ENCODE peak calls at places on chromosomes 13 and 19, in eight cellular contexts. U is HTR-8/SVneo; T is T follicular helper cell; A is activated CD4-positive, alpha-beta T cell treated with anti-CD3 and anti-CD28 coated beads, Interleukin-2, amount 10 ng/mL, durations not matched to agents 7 days and 5 days; E is NCI-H1417; H is T-helper 2 cell; K is gastrocnemius medialis; L is stimulated activated CD4-positive, alpha-beta T cell treated with anti-CD3 and anti-CD28 coated beads, Interleukin-15, amount 100 ng/mL, for 24 hours. G is an unnamed sample.
A peak's percentile ranks its signal among the peaks of the same experiment; 100 is the strongest.

GRCh38 chr13:98923641-98924397 is 54.0 kb downstream of the DOCK9 start:
- DNase-seq in U (no peak), T (no peak), A (no peak), E (no peak), H (no peak), K (no peak), L (no peak), G (no peak)

GRCh38 chr19:51422053-51422448 is 4.6 kb upstream of the SIGLEC10 start:
- DNase-seq in U (peak; percentile 81), T (peak; percentile 59), A (peak; percentile 88), E (no peak), H (peak; percentile 77), K (no peak), L (peak; percentile 93), G (peak; percentile 49)

GRCh38 chr13:28611021-28611420 is 47.9 kb upstream of the POMP start:
- DNase-seq in U (no peak), T (no peak), A (no peak), E (no peak), H (no peak), K (no peak), L (peak; percentile 10), G (no peak)

GRCh38 chr19:29784598-29785223 is 27.1 kb upstream of the CCNE1 start:
- DNase-seq in U (no peak), T (no peak), A (no peak), E (no peak), H (no peak), K (no peak), L (no peak), G (no peak)

GRCh38 chr13:46523972-46524737 is 28.8 kb upstream of the LRCH1 start:
- DNase-seq in U (no peak), T (no peak), A (no peak), E (no peak), H (no peak), K (no peak), L (no peak), G (peak; percentile 65)

GRCh38 chr19:16591803-16592556 is 19.8 kb upstream of the SLC35E1 start:
- DNase-seq in U (no peak), T (no peak), A (no peak), E (no peak), H (no peak), K (no peak), L (no peak), G (no peak)

GRCh38 chr19:45607071-45608029 is 5.3 kb upstream of the GPR4 start:
- DNase-seq in U (peak; percentile 75), T (peak; percentile 12), A (peak; percentile 40), E (peak; percentile 66), H (no peak), K (peak; percentile 19), L (peak; percentile 63), G (peak; percentile 61)

GRCh38 chr13:21458457-21458815 is 667 bp downstream of the ZDHHC20 start:
- DNase-seq in U (no peak), T (peak; percentile 20), A (peak; percentile 60), E (peak; percentile 75), H (no peak), K (peak; percentile 17), L (peak; percentile 74), G (no peak)

GRCh38 chr19:16095071-16095571 is 16.6 kb upstream of the RAB8A start:
- DNase-seq in U (no peak), T (no peak), A (no peak), E (no peak), H (no peak), K (no peak), L (peak; percentile 46), G (no peak)

GRCh38 chr19:55095260-55096060 is 19.8 kb downstream of the EPS8L1 start:
- DNase-seq in U (no peak), T (no peak), A (no peak), E (no peak), H (no peak), K (no peak), L (no peak), G (no peak)

GRCh38 chr13:46386996-46387851 is at the start of gene RUBCNL:
- DNase-seq in U (peak; percentile 33), T (no peak), A (peak; percentile 13), E (peak; percentile 75), H (no peak), K (no peak), L (peak; percentile 61), G (no peak)

GRCh38 chr19:48760514-48761221 is 5.3 kb downstream of the FGF21 start:
- DNase-seq in U (no peak), T (no peak), A (no peak), E (no peak), H (no peak), K (no peak), L (peak; percentile 22), G (no peak)

GRCh38 chr13:48547663-48548092 is 14.8 kb upstream of the RCBTB2 start:
- DNase-seq in U (no peak), T (no peak), A (no peak), E (no peak), H (no peak), K (no peak), L (no peak), G (no peak)

GRCh38 chr13:36357692-36358091 is 11.5 kb upstream of the SPART start:
- DNase-seq in U (no peak), T (no peak), A (no peak), E (no peak), H (no peak), K (no peak), L (no peak), G (no peak)

GRCh38 chr13:75705395-75705794 is 69.3 kb downstream of the LMO7 start:
- DNase-seq in U (peak; percentile 14), T (no peak), A (no peak), E (no peak), H (no peak), K (no peak), L (no peak), G (no peak)

GRCh38 chr13:80141114-80141849 is 199.6 kb downstream of the SPRY2 start:
- DNase-seq in U (no peak), T (no peak), A (no peak), E (no peak), H (no peak), K (no peak), L (no peak), G (peak; percentile 60)

GRCh38 chr19:37692956-37693660 is 26.5 kb downstream of the ZNF607 start:
- DNase-seq in U (no peak), T (no peak), A (no peak), E (no peak), H (no peak), K (no peak), L (no peak), G (peak; percentile 72)

GRCh38 chr19:14434157-14434501 is 1.0 kb downstream of the PKN1 start:
- DNase-seq in U (no peak), T (no peak), A (no peak), E (peak; percentile 88), H (no peak), K (peak; percentile 15), L (peak; percentile 38), G (peak; percentile 21)

GRCh38 chr19:1904385-1905070 is 671 bp upstream of the ADAT3 start:
- DNase-seq in U (no peak), T (no peak), A (no peak), E (peak; percentile 57), H (no peak), K (no peak), L (no peak), G (no peak)

GRCh38 chr13:113406321-113407102 is 42.6 kb upstream of the GRTP1 start:
- DNase-seq in U (no peak), T (no peak), A (no peak), E (no peak), H (no peak), K (no peak), L (no peak), G (no peak)

GRCh38 chr13:101301053-101301452 is 115.3 kb downstream of the NALCN start:
- DNase-seq in U (no peak), T (no peak), A (no peak), E (no peak), H (no peak), K (no peak), L (no peak), G (no peak)

GRCh38 chr13:21683034-21683733 is 12.3 kb downstream of the FGF9 start:
- DNase-seq in U (no peak), T (no peak), A (no peak), E (no peak), H (no peak), K (peak; percentile 40), L (no peak), G (no peak)

GRCh38 chr19:45357445-45357783 is 13.0 kb downstream of the ERCC2 start:
- DNase-seq in U (no peak), T (no peak), A (no peak), E (no peak), H (no peak), K (no peak), L (no peak), G (no peak)

GRCh38 chr13:113318956-113319355 is 21.9 kb downstream of the LAMP1 start:
- DNase-seq in U (no peak), T (no peak), A (no peak), E (no peak), H (no peak), K (no peak), L (no peak), G (no peak)

GRCh38 chr19:18543814-18544475 is 572 bp upstream of the FKBP8 start:
- DNase-seq in U (no peak), T (peak; percentile 71), A (peak; percentile 93), E (peak; percentile 64), H (peak; percentile 21), K (peak; percentile 41), L (peak; percentile 84), G (no peak)

GRCh38 chr19:1503925-1504430 is 8.8 kb downstream of the ADAMTSL5 start:
- DNase-seq in U (no peak), T (no peak), A (no peak), E (no peak), H (no peak), K (no peak), L (no peak), G (no peak)

GRCh38 chr19:47698631-47699359 is 14.4 kb upstream of the EHD2 start:
- DNase-seq in U (no peak), T (no peak), A (no peak), E (no peak), H (no peak), K (no peak), L (no peak), G (no peak)

GRCh38 chr19:2309734-2310362 is 1.9 kb upstream of the LINGO3 start:
- DNase-seq in U (no peak), T (no peak), A (no peak), E (peak; percentile 67), H (no peak), K (no peak), L (no peak), G (peak; percentile 40)

GRCh38 chr13:113360446-113360845 is 3.5 kb downstream of the GRTP1 start:
- DNase-seq in U (no peak), T (no peak), A (no peak), E (no peak), H (no peak), K (no peak), L (no peak), G (no peak)